ENCODE peak calls at places on chromosomes 13 and 19, in six cellular contexts. M is BJ, J is tibial artery, Y is EH, N is HEK293T, R is left cardiac atrium. S is an unnamed sample.

GRCh38 chr13:22128413-22129198 is 457.7 kb downstream of the FGF9 start:
- DNase-seq in M (no peak), N (no peak), Y (no peak), J (no peak), R (no peak), S (no peak)

GRCh38 chr13:79231887-79232286 is 174.2 kb downstream of the RBM26 start:
- DNase-seq in R (no peak), M (no peak), Y (no peak), J (no peak), N (no peak), S (no peak)

GRCh38 chr13:32175943-32176342 is 139.2 kb downstream of the ZAR1L start:
- DNase-seq in R (no peak), J (no peak), M (no peak), N (no peak), Y (no peak), S (no peak)

GRCh38 chr13:100363874-100364273 is 224.7 kb downstream of the GGACT start:
- DNase-seq in Y (peak), M (peak), R (no peak), N (no peak), J (no peak), S (no peak)

GRCh38 chr13:91101436-91101835 is 246.1 kb upstream of the MIR17HG start:
- DNase-seq in R (no peak), J (no peak), Y (no peak), N (no peak), M (no peak), S (no peak)

GRCh38 chr13:95326695-95327094 is 25.4 kb upstream of the ABCC4 start:
- DNase-seq in R (no peak), N (no peak), M (no peak), J (no peak), Y (no peak), S (no peak)

GRCh38 chr19:16351133-16351809 is 26.6 kb downstream of the KLF2 start:
- DNase-seq in M (no peak), N (no peak), J (no peak), Y (peak), R (no peak), S (no peak)

GRCh38 chr13:69155136-69155535 is 952.5 kb upstream of the ATXN8OS start:
- DNase-seq in N (no peak), M (no peak), Y (no peak), R (no peak), J (no peak), S (no peak)

GRCh38 chr19:4851551-4852290 is 15.7 kb downstream of the PLIN3 start:
- DNase-seq in Y (peak), M (no peak), N (peak), J (peak), R (peak), S (peak)

GRCh38 chr19:42206871-42207755 is 10.4 kb downstream of the DEDD2 start:
- DNase-seq in Y (peak), J (no peak), M (no peak), N (no peak), R (no peak), S (no peak)

GRCh38 chr19:46739290-46739771 is 6.5 kb upstream of the FKRP start:
- DNase-seq in J (peak), M (no peak), R (peak), Y (no peak), N (no peak), S (no peak)

GRCh38 chr13:75870397-75870801 is 234.3 kb downstream of the LMO7 start:
- DNase-seq in N (peak), M (no peak), J (no peak), Y (peak), R (no peak), S (peak)

GRCh38 chr13:105202384-105202783 is 1333.1 kb downstream of the EFNB2 start:
- DNase-seq in J (no peak), N (peak), M (no peak), Y (peak), R (no peak), S (no peak)

GRCh38 chr13:99075268-99076191 is 97.7 kb upstream of the DOCK9 start:
- DNase-seq in M (no peak), Y (no peak), R (no peak), J (no peak), N (no peak), S (no peak)

GRCh38 chr13:52882803-52883202 is 34.4 kb upstream of the PCDH8 start:
- DNase-seq in M (no peak), J (no peak), R (no peak), N (no peak), Y (no peak), S (no peak)

GRCh38 chr19:29269641-29270040 is 56.7 kb upstream of the UQCRFS1 start:
- DNase-seq in Y (no peak), R (no peak), M (no peak), N (no peak), J (no peak), S (no peak)

GRCh38 chr19:32041681-32042292 is 303.6 kb upstream of the ZNF507 start:
- DNase-seq in J (no peak), M (no peak), N (peak), R (peak), Y (no peak), S (peak)

GRCh38 chr13:68550330-68550729 is 1320.2 kb upstream of the PCDH9 start:
- DNase-seq in N (no peak), M (no peak), J (no peak), Y (no peak), R (no peak), S (no peak)

GRCh38 chr13:114077938-114078335 is 54.5 kb downstream of the RASA3 start:
- DNase-seq in M (no peak), R (peak), Y (peak), N (no peak), J (peak), S (peak)

S was measured in uterus.